ENCODE peak calls at places on chromosomes 16 and 17, in eight cellular contexts. X is NCI-H2107; Z is NCI-H748 treated with DMSO at 0.1 percent for 48 hours; D is activated naive CD8-positive, alpha-beta T cell treated with anti-CD3 and anti-CD28 coated beads for 36 hours; V is head of caudate nucleus; S is mammary epithelial cell; H is activated T-helper 1 cell treated with anti-CD3 and anti-CD28 coated beads, Interleukin-2, amount 50 U/mL, for 16 hours; A is tibial nerve. B is an unnamed sample.

GRCh38 chr17:45123930-45124796 is 8.2 kb downstream of the PLCD3 start:
- DNase-seq in V (no peak), Z (no peak), S (peak; percentile 79), D (no peak), X (no peak), A (no peak), H (no peak), B (peak; percentile 93)

GRCh38 chr16:83581994-83582747 is 225.6 kb upstream of the HSBP1 start:
- DNase-seq in A (no peak), S (no peak), Z (no peak), V (no peak), H (no peak), D (no peak), X (no peak), B (no peak)

GRCh38 chr17:2122641-2123302 is 67.9 kb downstream of the HIC1 start:
- DNase-seq in X (peak; percentile 13), V (no peak), H (no peak), D (no peak), S (peak; percentile 71), A (peak; percentile 45), Z (no peak), B (no peak)

GRCh38 chr17:60390223-60390622 is 1.7 kb downstream of the USP32 start:
- DNase-seq in H (no peak), Z (no peak), S (peak; percentile 56), V (no peak), X (no peak), D (no peak), A (no peak), B (no peak)

GRCh38 chr16:54175552-54176375 is 110.8 kb downstream of the IRX3 start:
- DNase-seq in A (no peak), V (no peak), Z (no peak), D (no peak), H (no peak), S (no peak), X (no peak), B (no peak)

GRCh38 chr16:73717266-73718057 is 579.2 kb upstream of the PSMD7 start:
- DNase-seq in S (no peak), A (no peak), V (no peak), X (no peak), Z (no peak), H (no peak), D (no peak), B (no peak)

GRCh38 chr16:12291989-12292759 is 315.6 kb downstream of the SNX29 start:
- DNase-seq in H (no peak), S (no peak), V (peak; percentile 11), Z (no peak), A (no peak), X (no peak), D (no peak), B (no peak)

GRCh38 chr16:46658925-46659324 is 30.1 kb downstream of the VPS35 start:
- DNase-seq in X (no peak), A (peak; percentile 14), D (peak; percentile 16), H (no peak), S (no peak), Z (no peak), V (no peak), B (no peak)

GRCh38 chr17:5943991-5944390 is 126.2 kb upstream of the WSCD1 start:
- DNase-seq in X (no peak), Z (peak; percentile 97), H (no peak), A (no peak), S (no peak), V (no peak), D (no peak), B (no peak)

GRCh38 chr16:75222271-75222783 is 3.5 kb downstream of the CTRB1 start:
- DNase-seq in D (no peak), V (no peak), A (no peak), H (no peak), Z (no peak), X (no peak), S (no peak), B (no peak)

GRCh38 chr17:77364941-77365583 is 224.3 kb downstream of the SEC14L1 start:
- DNase-seq in H (no peak), A (no peak), X (no peak), Z (no peak), S (no peak), V (peak; percentile 1), D (no peak), B (no peak)

GRCh38 chr17:35088911-35089845 is 25.7 kb upstream of the RFFL start:
- DNase-seq in X (peak; percentile 53), H (peak; percentile 88), Z (peak; percentile 66), V (peak; percentile 89), D (peak; percentile 93), A (peak; percentile 75), S (peak; percentile 82), B (peak; percentile 76)

GRCh38 chr16:1323296-1324239 is 9.9 kb upstream of the BAIAP3 start:
- DNase-seq in S (no peak), H (no peak), X (no peak), Z (no peak), D (no peak), V (peak; percentile 28), A (no peak), B (no peak)

GRCh38 chr17:10314332-10314731 is 58.5 kb downstream of the MYH13 start:
- DNase-seq in V (no peak), A (no peak), D (no peak), X (no peak), H (no peak), S (no peak), Z (no peak), B (no peak)

GRCh38 chr16:59601452-59601851 is 867.3 kb upstream of the GOT2 start:
- DNase-seq in X (no peak), D (no peak), S (no peak), V (no peak), A (no peak), H (no peak), Z (no peak), B (no peak)

GRCh38 chr16:68739964-68740627 is 3.0 kb downstream of the CDH1 start:
- DNase-seq in V (no peak), S (peak; percentile 75), H (no peak), A (no peak), Z (no peak), D (no peak), X (no peak), B (no peak)

GRCh38 chr17:40121191-40121885 is 433 bp upstream of the MSL1 start:
- DNase-seq in A (peak; percentile 23), H (no peak), X (no peak), V (peak; percentile 59), D (peak; percentile 47), S (peak; percentile 39), Z (peak; percentile 9), B (no peak)

GRCh38 chr17:9948967-9949366 is 43.9 kb upstream of the RCVRN start:
- DNase-seq in A (peak; percentile 31), H (no peak), D (no peak), V (no peak), Z (no peak), S (no peak), X (no peak), B (no peak)

B was measured in RWPE2.